ENCODE peak calls at places on chromosomes 4 and X, in seven cellular contexts. One of them, this sample, is unnamed.
A peak's percentile ranks its signal among the peaks of the same experiment; 100 is the strongest.

GRCh38 chr4:87853108-87853507 is 20.3 kb downstream of the MEPE start:
- DNase-seq in type B pancreatic cell: no peak
- DNase-seq in lower leg skin: no peak
- DNase-seq in left lung: no peak
- DNase-seq in psoas muscle: no peak
- DNase-seq in AG09319: no peak
- DNase-seq in K562: peak; percentile 13
- DNase-seq in this sample: no peak

GRCh38 chrX:9102956-9103355 is 69.0 kb upstream of the FAM9B start:
- DNase-seq in AG09319: no peak
- DNase-seq in lower leg skin: no peak
- DNase-seq in K562: no peak
- DNase-seq in left lung: no peak
- DNase-seq in psoas muscle: no peak
- DNase-seq in type B pancreatic cell: no peak
- DNase-seq in this sample: no peak

GRCh38 chr4:109994415-109994827 is 81.7 kb downstream of the EGF start:
- DNase-seq in K562: no peak
- DNase-seq in psoas muscle: no peak
- DNase-seq in lower leg skin: no peak
- DNase-seq in left lung: no peak
- DNase-seq in type B pancreatic cell: no peak
- DNase-seq in AG09319: no peak
- DNase-seq in this sample: no peak

GRCh38 chr4:187370918-187371317 is 624.7 kb upstream of the ZFP42 start:
- DNase-seq in psoas muscle: no peak
- DNase-seq in K562: no peak
- DNase-seq in AG09319: no peak
- DNase-seq in lower leg skin: no peak
- DNase-seq in left lung: no peak
- DNase-seq in type B pancreatic cell: no peak
- DNase-seq in this sample: no peak

GRCh38 chr4:127604949-127605709 is 27.6 kb upstream of the INTU start:
- DNase-seq in type B pancreatic cell: no peak
- DNase-seq in left lung: no peak
- DNase-seq in K562: peak; percentile 17
- DNase-seq in lower leg skin: no peak
- DNase-seq in psoas muscle: no peak
- DNase-seq in AG09319: peak; percentile 8
- DNase-seq in this sample: no peak

GRCh38 chr4:8547912-8548730 is 32.1 kb upstream of the GPR78 start:
- DNase-seq in psoas muscle: no peak
- DNase-seq in lower leg skin: no peak
- DNase-seq in left lung: no peak
- DNase-seq in type B pancreatic cell: no peak
- DNase-seq in AG09319: no peak
- DNase-seq in K562: no peak
- DNase-seq in this sample: no peak

GRCh38 chr4:79686976-79687375 is 278.9 kb upstream of the GK2 start:
- DNase-seq in left lung: no peak
- DNase-seq in type B pancreatic cell: no peak
- DNase-seq in psoas muscle: no peak
- DNase-seq in lower leg skin: no peak
- DNase-seq in AG09319: no peak
- DNase-seq in K562: no peak
- DNase-seq in this sample: no peak

GRCh38 chr4:132865458-132865857 is 283.6 kb upstream of the PCDH10 start:
- DNase-seq in left lung: no peak
- DNase-seq in type B pancreatic cell: no peak
- DNase-seq in psoas muscle: no peak
- DNase-seq in lower leg skin: no peak
- DNase-seq in K562: no peak
- DNase-seq in AG09319: no peak
- DNase-seq in this sample: no peak

GRCh38 chr4:183362916-183363542 is 40.8 kb upstream of the CLDN24 start:
- DNase-seq in type B pancreatic cell: no peak
- DNase-seq in lower leg skin: no peak
- DNase-seq in psoas muscle: no peak
- DNase-seq in AG09319: no peak
- DNase-seq in K562: no peak
- DNase-seq in left lung: no peak
- DNase-seq in this sample: no peak

GRCh38 chr4:13917010-13917409 is 289.5 kb upstream of the BOD1L1 start:
- DNase-seq in type B pancreatic cell: no peak
- DNase-seq in left lung: no peak
- DNase-seq in K562: no peak
- DNase-seq in AG09319: no peak
- DNase-seq in lower leg skin: no peak
- DNase-seq in psoas muscle: no peak
- DNase-seq in this sample: no peak

GRCh38 chrX:77561372-77561771 is 114.2 kb downstream of the FGF16 start:
- DNase-seq in psoas muscle: no peak
- DNase-seq in lower leg skin: no peak
- DNase-seq in left lung: no peak
- DNase-seq in type B pancreatic cell: no peak
- DNase-seq in AG09319: no peak
- DNase-seq in K562: no peak
- DNase-seq in this sample: no peak

GRCh38 chr4:95547708-95548471 is 883 bp downstream of the UNC5C start:
- DNase-seq in type B pancreatic cell: no peak
- DNase-seq in AG09319: no peak
- DNase-seq in psoas muscle: peak; percentile 54
- DNase-seq in lower leg skin: no peak
- DNase-seq in left lung: no peak
- DNase-seq in K562: no peak
- DNase-seq in this sample: no peak

GRCh38 chr4:8334786-8335460 is 65.4 kb downstream of the HTRA3 start:
- DNase-seq in left lung: no peak
- DNase-seq in lower leg skin: no peak
- DNase-seq in K562: no peak
- DNase-seq in AG09319: no peak
- DNase-seq in type B pancreatic cell: peak; percentile 51
- DNase-seq in psoas muscle: no peak
- DNase-seq in this sample: no peak

GRCh38 chrX:69282893-69283690 is 117.8 kb upstream of the PJA1 start:
- DNase-seq in lower leg skin: no peak
- DNase-seq in AG09319: no peak
- DNase-seq in left lung: no peak
- DNase-seq in psoas muscle: no peak
- DNase-seq in K562: no peak
- DNase-seq in type B pancreatic cell: no peak
- DNase-seq in this sample: no peak
- TF ChIP-seq CTCF in lower leg skin: no peak
- TF ChIP-seq CTCF in AG09319: no peak
- TF ChIP-seq CTCF in left lung: no peak
- TF ChIP-seq CTCF in psoas muscle: no peak
- TF ChIP-seq CTCF in K562: peak; percentile 20
- TF ChIP-seq CTCF in type B pancreatic cell: peak; percentile 16
- TF ChIP-seq CTCF in this sample: no peak

GRCh38 chr4:51895158-51895557 is 52.2 kb downstream of the DCUN1D4 start:
- DNase-seq in AG09319: no peak
- DNase-seq in lower leg skin: no peak
- DNase-seq in left lung: no peak
- DNase-seq in K562: no peak
- DNase-seq in psoas muscle: no peak
- DNase-seq in type B pancreatic cell: no peak
- DNase-seq in this sample: no peak
- TF ChIP-seq CTCF in AG09319: no peak
- TF ChIP-seq CTCF in lower leg skin: no peak
- TF ChIP-seq CTCF in left lung: no peak
- TF ChIP-seq CTCF in K562: no peak
- TF ChIP-seq CTCF in psoas muscle: no peak
- TF ChIP-seq CTCF in type B pancreatic cell: no peak
- TF ChIP-seq CTCF in this sample: no peak

GRCh38 chr4:152045781-152046571 is 285.2 kb upstream of the GATB start:
- DNase-seq in lower leg skin: no peak
- DNase-seq in AG09319: no peak
- DNase-seq in psoas muscle: peak; percentile 58
- DNase-seq in type B pancreatic cell: peak; percentile 84
- DNase-seq in left lung: peak; percentile 69
- DNase-seq in K562: peak; percentile 50
- DNase-seq in this sample: no peak
- TF ChIP-seq CTCF in lower leg skin: no peak
- TF ChIP-seq CTCF in AG09319: peak; percentile 48
- TF ChIP-seq CTCF in psoas muscle: peak; percentile 58
- TF ChIP-seq CTCF in type B pancreatic cell: peak; percentile 79
- TF ChIP-seq CTCF in left lung: peak; percentile 46
- TF ChIP-seq CTCF in K562: peak; percentile 43
- TF ChIP-seq CTCF in this sample: peak; percentile 58

GRCh38 chr4:178090640-178091411 is 648.6 kb upstream of the AGA start:
- DNase-seq in left lung: no peak
- DNase-seq in type B pancreatic cell: no peak
- DNase-seq in K562: no peak
- DNase-seq in AG09319: no peak
- DNase-seq in lower leg skin: no peak
- DNase-seq in psoas muscle: no peak
- DNase-seq in this sample: peak; percentile 75

GRCh38 chr4:178083968-178084367 is 641.7 kb upstream of the AGA start:
- DNase-seq in K562: no peak
- DNase-seq in type B pancreatic cell: no peak
- DNase-seq in lower leg skin: no peak
- DNase-seq in AG09319: no peak
- DNase-seq in left lung: no peak
- DNase-seq in psoas muscle: no peak
- DNase-seq in this sample: no peak

GRCh38 chr4:178081931-178082330 is 639.7 kb upstream of the AGA start:
- DNase-seq in lower leg skin: no peak
- DNase-seq in type B pancreatic cell: no peak
- DNase-seq in AG09319: no peak
- DNase-seq in psoas muscle: no peak
- DNase-seq in left lung: no peak
- DNase-seq in K562: no peak
- DNase-seq in this sample: no peak

GRCh38 chr4:178086324-178086723 is 644.1 kb upstream of the AGA start:
- DNase-seq in AG09319: no peak
- DNase-seq in lower leg skin: no peak
- DNase-seq in left lung: no peak
- DNase-seq in type B pancreatic cell: no peak
- DNase-seq in K562: no peak
- DNase-seq in psoas muscle: no peak
- DNase-seq in this sample: no peak
- TF ChIP-seq CTCF in AG09319: no peak
- TF ChIP-seq CTCF in lower leg skin: no peak
- TF ChIP-seq CTCF in left lung: no peak
- TF ChIP-seq CTCF in type B pancreatic cell: no peak
- TF ChIP-seq CTCF in K562: no peak
- TF ChIP-seq CTCF in psoas muscle: no peak
- TF ChIP-seq CTCF in this sample: no peak

GRCh38 chrX:153685751-153686676 is 1.7 kb upstream of the SLC6A8 start:
- DNase-seq in AG09319: no peak
- DNase-seq in type B pancreatic cell: no peak
- DNase-seq in lower leg skin: no peak
- DNase-seq in left lung: peak; percentile 25
- DNase-seq in K562: peak; percentile 36
- DNase-seq in psoas muscle: peak; percentile 53
- DNase-seq in this sample: no peak

GRCh38 chrX:153688900-153689590 is 1.3 kb downstream of the SLC6A8 start:
- DNase-seq in lower leg skin: no peak
- DNase-seq in K562: no peak
- DNase-seq in type B pancreatic cell: no peak
- DNase-seq in AG09319: peak; percentile 10
- DNase-seq in left lung: no peak
- DNase-seq in psoas muscle: peak; percentile 82
- DNase-seq in this sample: no peak

GRCh38 chrX:153688071-153688470 is 345 bp downstream of the SLC6A8 start:
- DNase-seq in type B pancreatic cell: no peak
- DNase-seq in left lung: no peak
- DNase-seq in AG09319: no peak
- DNase-seq in K562: no peak
- DNase-seq in psoas muscle: no peak
- DNase-seq in lower leg skin: no peak
- DNase-seq in this sample: no peak

GRCh38 chrX:153688534-153688899 is 791 bp downstream of the SLC6A8 start:
- DNase-seq in psoas muscle: no peak
- DNase-seq in left lung: no peak
- DNase-seq in lower leg skin: no peak
- DNase-seq in type B pancreatic cell: no peak
- DNase-seq in K562: no peak
- DNase-seq in AG09319: no peak
- DNase-seq in this sample: no peak

GRCh38 chrX:153687121-153688039 is at the start of gene SLC6A8:
- DNase-seq in type B pancreatic cell: no peak
- DNase-seq in AG09319: peak; percentile 15
- DNase-seq in left lung: peak; percentile 67
- DNase-seq in K562: peak; percentile 90
- DNase-seq in psoas muscle: peak; percentile 88
- DNase-seq in lower leg skin: peak; percentile 40
- DNase-seq in this sample: no peak
- TF ChIP-seq CTCF in type B pancreatic cell: peak; percentile 69
- TF ChIP-seq CTCF in AG09319: peak; percentile 25
- TF ChIP-seq CTCF in left lung: no peak
- TF ChIP-seq CTCF in K562: peak; percentile 39
- TF ChIP-seq CTCF in psoas muscle: peak; percentile 44
- TF ChIP-seq CTCF in lower leg skin: no peak
- TF ChIP-seq CTCF in this sample: peak; percentile 55

GRCh38 chr4:162126754-162127153 is 37.0 kb downstream of the FSTL5 start:
- DNase-seq in lower leg skin: no peak
- DNase-seq in left lung: no peak
- DNase-seq in type B pancreatic cell: no peak
- DNase-seq in K562: no peak
- DNase-seq in psoas muscle: no peak
- DNase-seq in AG09319: no peak
- DNase-seq in this sample: no peak

DNA sequence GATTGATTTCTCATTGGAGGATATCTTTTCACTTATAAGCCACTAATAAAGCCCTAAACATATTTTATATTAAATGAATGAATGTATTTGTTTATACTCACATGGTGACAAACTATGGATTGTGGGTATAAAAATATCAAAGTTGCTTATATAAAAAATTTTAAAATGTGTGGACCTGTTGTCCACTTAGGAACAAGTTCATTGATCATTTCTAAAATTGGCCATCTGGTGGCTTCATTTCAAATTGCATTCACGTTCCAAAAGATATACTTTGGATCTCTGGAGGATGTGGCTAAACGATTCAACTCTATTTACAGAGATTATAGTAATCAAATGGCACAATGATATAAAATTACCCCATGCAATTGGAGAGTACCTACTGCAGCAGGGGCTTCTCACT is 32.5 kb downstream of the FSTL5 start:
- DNase-seq in K562: no peak
- DNase-seq in psoas muscle: no peak
- DNase-seq in AG09319: no peak
- DNase-seq in left lung: no peak
- DNase-seq in lower leg skin: no peak
- DNase-seq in type B pancreatic cell: no peak
- DNase-seq in this sample: no peak
- TF ChIP-seq CTCF in K562: no peak
- TF ChIP-seq CTCF in psoas muscle: no peak
- TF ChIP-seq CTCF in AG09319: no peak
- TF ChIP-seq CTCF in left lung: no peak
- TF ChIP-seq CTCF in lower leg skin: no peak
- TF ChIP-seq CTCF in type B pancreatic cell: peak; percentile 69
- TF ChIP-seq CTCF in this sample: peak; percentile 28

DNA sequence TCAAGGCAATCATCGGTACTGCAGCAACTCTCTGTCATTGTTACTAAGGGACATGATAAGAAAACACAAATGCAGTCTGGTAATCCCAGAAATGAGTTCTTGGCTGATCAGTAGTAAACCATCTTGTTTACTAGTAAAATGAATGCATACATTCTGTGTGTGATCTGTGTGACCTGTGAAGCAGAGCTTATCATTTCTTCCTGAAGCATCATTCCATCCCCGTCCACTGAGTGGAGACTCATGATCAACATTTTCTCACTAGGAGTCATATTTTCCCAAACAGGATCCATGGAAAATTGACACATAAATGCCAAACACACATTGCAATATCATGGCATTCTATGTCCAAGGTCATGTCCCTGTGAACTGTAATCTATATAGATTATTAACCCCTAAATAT is 226.1 kb downstream of the ANKRD50 start:
- DNase-seq in AG09319: no peak
- DNase-seq in type B pancreatic cell: no peak
- DNase-seq in psoas muscle: no peak
- DNase-seq in lower leg skin: no peak
- DNase-seq in K562: no peak
- DNase-seq in left lung: no peak
- DNase-seq in this sample: no peak
- TF ChIP-seq CTCF in AG09319: no peak
- TF ChIP-seq CTCF in type B pancreatic cell: no peak
- TF ChIP-seq CTCF in psoas muscle: no peak
- TF ChIP-seq CTCF in lower leg skin: no peak
- TF ChIP-seq CTCF in K562: no peak
- TF ChIP-seq CTCF in left lung: no peak
- TF ChIP-seq CTCF in this sample: no peak

This sample was measured in osteocyte.